ENCODE peak calls at places on chromosomes 7 and 10, in four cellular contexts. One of them, this sample, is unnamed.

GRCh38 chr10:88810196-88810961 is 7.8 kb downstream of the LIPM start:
- DNase-seq in H1: no peak
- DNase-seq in GM12891: no peak
- DNase-seq in HepG2: peak
- DNase-seq in this sample: no peak

GRCh38 chr7:24717694-24718320 is 39.5 kb downstream of the GSDME start:
- DNase-seq in H1: no peak
- DNase-seq in GM12891: no peak
- DNase-seq in HepG2: no peak
- DNase-seq in this sample: no peak

GRCh38 chr10:32190890-32191491 is 134.8 kb upstream of the KIF5B start:
- DNase-seq in H1: no peak
- DNase-seq in GM12891: no peak
- DNase-seq in HepG2: peak
- DNase-seq in this sample: no peak

GRCh38 chr10:49298666-49298989 is 342 bp upstream of the C10orf71 start:
- DNase-seq in H1: no peak
- DNase-seq in GM12891: no peak
- DNase-seq in HepG2: no peak
- DNase-seq in this sample: no peak

GRCh38 chr7:100171087-100171681 is 2.8 kb upstream of the GAL3ST4 start:
- DNase-seq in H1: no peak
- DNase-seq in GM12891: no peak
- DNase-seq in HepG2: no peak
- DNase-seq in this sample: no peak

GRCh38 chr10:6269953-6270867 is 67.5 kb downstream of the PFKFB3 start:
- DNase-seq in H1: no peak
- DNase-seq in GM12891: peak
- DNase-seq in HepG2: no peak
- DNase-seq in this sample: peak

GRCh38 chr10:3828404-3829192 is 43.6 kb upstream of the KLF6 start:
- DNase-seq in H1: no peak
- DNase-seq in GM12891: no peak
- DNase-seq in HepG2: no peak
- DNase-seq in this sample: peak

GRCh38 chr10:102619281-102619981 is 24.8 kb upstream of the TRIM8 start:
- DNase-seq in H1: no peak
- DNase-seq in GM12891: no peak
- DNase-seq in HepG2: no peak
- DNase-seq in this sample: no peak

GRCh38 chr7:19119901-19120486 is 2.6 kb upstream of the TWIST1 start:
- DNase-seq in H1: no peak
- DNase-seq in GM12891: no peak
- DNase-seq in HepG2: no peak
- DNase-seq in this sample: no peak

GRCh38 chr7:135088566-135088965 is 59.3 kb upstream of the TMEM140 start:
- DNase-seq in H1: no peak
- DNase-seq in GM12891: no peak
- DNase-seq in HepG2: no peak
- DNase-seq in this sample: no peak

GRCh38 chr10:110137142-110137545 is 70.3 kb upstream of the MXI1 start:
- DNase-seq in H1: no peak
- DNase-seq in GM12891: no peak
- DNase-seq in HepG2: peak
- DNase-seq in this sample: no peak

GRCh38 chr7:47580175-47580701 is 1.7 kb downstream of the TNS3 start:
- DNase-seq in H1: no peak
- DNase-seq in GM12891: no peak
- DNase-seq in HepG2: peak
- DNase-seq in this sample: no peak

GRCh38 chr7:79452495-79453265 is 787 bp downstream of the MAGI2 start:
- DNase-seq in H1: no peak
- DNase-seq in GM12891: no peak
- DNase-seq in HepG2: peak
- DNase-seq in this sample: no peak

GRCh38 chr10:13450078-13450477 is 78.7 kb downstream of the BEND7 start:
- DNase-seq in H1: no peak
- DNase-seq in GM12891: no peak
- DNase-seq in HepG2: no peak
- DNase-seq in this sample: no peak

GRCh38 chr10:3735175-3735574 is 49.8 kb downstream of the KLF6 start:
- DNase-seq in H1: no peak
- DNase-seq in GM12891: no peak
- DNase-seq in HepG2: peak
- DNase-seq in this sample: no peak

GRCh38 chr10:59872892-59873463 is 33.4 kb downstream of the CCDC6 start:
- DNase-seq in H1: no peak
- DNase-seq in GM12891: no peak
- DNase-seq in HepG2: peak
- DNase-seq in this sample: no peak

GRCh38 chr7:68688416-68689086 is 909.7 kb upstream of the AUTS2 start:
- DNase-seq in H1: no peak
- DNase-seq in GM12891: no peak
- DNase-seq in HepG2: no peak
- DNase-seq in this sample: no peak

GRCh38 chr10:13684252-13684791 is 97.6 kb downstream of the PRPF18 start:
- DNase-seq in H1: no peak
- DNase-seq in GM12891: no peak
- DNase-seq in HepG2: no peak
- DNase-seq in this sample: no peak

GRCh38 chr10:129131439-129132122 is 335.5 kb upstream of the MGMT start:
- DNase-seq in H1: no peak
- DNase-seq in GM12891: no peak
- DNase-seq in HepG2: no peak
- DNase-seq in this sample: no peak

GRCh38 chr7:108246227-108246837 is 116.2 kb upstream of the LAMB4 start:
- DNase-seq in H1: peak
- DNase-seq in GM12891: no peak
- DNase-seq in HepG2: peak
- DNase-seq in this sample: no peak

GRCh38 chr7:151498495-151498894 is 21.2 kb downstream of the RHEB start:
- DNase-seq in H1: no peak
- DNase-seq in GM12891: no peak
- DNase-seq in HepG2: no peak
- DNase-seq in this sample: no peak

GRCh38 chr7:74466196-74466813 is 12.6 kb downstream of the GTF2IRD1 start:
- DNase-seq in H1: no peak
- DNase-seq in GM12891: no peak
- DNase-seq in HepG2: no peak
- DNase-seq in this sample: no peak

GRCh38 chr10:26787362-26787761 is 73.4 kb downstream of the ABI1 start:
- DNase-seq in H1: no peak
- DNase-seq in GM12891: no peak
- DNase-seq in HepG2: no peak
- DNase-seq in this sample: no peak

GRCh38 chr10:50275650-50276235 is 24.4 kb upstream of the ASAH2 start:
- DNase-seq in H1: no peak
- DNase-seq in GM12891: peak
- DNase-seq in HepG2: peak
- DNase-seq in this sample: no peak

GRCh38 chr10:111379521-111379920 is 302.7 kb downstream of the ADRA2A start:
- DNase-seq in H1: no peak
- DNase-seq in GM12891: no peak
- DNase-seq in HepG2: no peak
- DNase-seq in this sample: no peak

GRCh38 chr7:77887567-77887966 is 89.0 kb downstream of the PHTF2 start:
- DNase-seq in H1: no peak
- DNase-seq in GM12891: no peak
- DNase-seq in HepG2: no peak
- DNase-seq in this sample: no peak

GRCh38 chr7:25965405-25966123 is 186.4 kb upstream of the NFE2L3 start:
- DNase-seq in H1: no peak
- DNase-seq in GM12891: no peak
- DNase-seq in HepG2: no peak
- DNase-seq in this sample: no peak

GRCh38 chr10:65571011-65571570 is 1354.7 kb upstream of the LRRTM3 start:
- DNase-seq in H1: no peak
- DNase-seq in GM12891: no peak
- DNase-seq in HepG2: peak
- DNase-seq in this sample: no peak

GRCh38 chr7:98079891-98080653 is 26.6 kb upstream of the LMTK2 start:
- DNase-seq in H1: no peak
- DNase-seq in GM12891: no peak
- DNase-seq in HepG2: no peak
- DNase-seq in this sample: no peak

GRCh38 chr7:158373761-158374545 is 213.7 kb downstream of the PTPRN2 start:
- DNase-seq in H1: no peak
- DNase-seq in GM12891: no peak
- DNase-seq in HepG2: no peak
- DNase-seq in this sample: no peak

GRCh38 chr7:140403878-140404564 is at the start of gene RAB19:
- DNase-seq in H1: peak
- DNase-seq in GM12891: no peak
- DNase-seq in HepG2: no peak
- DNase-seq in this sample: no peak
- TF ChIP-seq TAF1 in H1: peak
- TF ChIP-seq TAF1 in GM12891: no peak
- TF ChIP-seq TAF1 in HepG2: no peak
- TF ChIP-seq TAF1 in this sample: no peak

GRCh38 chr10:92691591-92692084 is 1.9 kb downstream of the HHEX start:
- DNase-seq in H1: no peak
- DNase-seq in GM12891: no peak
- DNase-seq in HepG2: no peak
- DNase-seq in this sample: no peak
- TF ChIP-seq POLR2AphosphoS5 in H1: no peak
- TF ChIP-seq POLR2AphosphoS5 in GM12891: no peak
- TF ChIP-seq POLR2AphosphoS5 in HepG2: no peak
- TF ChIP-seq POLR2AphosphoS5 in this sample: no peak

GRCh38 chr7:139901411-139901810 is 72.3 kb downstream of the TBXAS1 start:
- DNase-seq in H1: no peak
- DNase-seq in GM12891: no peak
- DNase-seq in HepG2: no peak
- DNase-seq in this sample: no peak
- TF ChIP-seq TAF1 in H1: no peak
- TF ChIP-seq TAF1 in GM12891: no peak
- TF ChIP-seq TAF1 in HepG2: no peak
- TF ChIP-seq TAF1 in this sample: no peak

GRCh38 chr7:66771795-66772194 is 31.3 kb downstream of the RABGEF1 start:
- DNase-seq in H1: no peak
- DNase-seq in GM12891: no peak
- DNase-seq in HepG2: no peak
- DNase-seq in this sample: no peak
- TF ChIP-seq POLR2AphosphoS5 in H1: no peak
- TF ChIP-seq POLR2AphosphoS5 in GM12891: no peak
- TF ChIP-seq POLR2AphosphoS5 in HepG2: no peak
- TF ChIP-seq POLR2AphosphoS5 in this sample: no peak

DNA sequence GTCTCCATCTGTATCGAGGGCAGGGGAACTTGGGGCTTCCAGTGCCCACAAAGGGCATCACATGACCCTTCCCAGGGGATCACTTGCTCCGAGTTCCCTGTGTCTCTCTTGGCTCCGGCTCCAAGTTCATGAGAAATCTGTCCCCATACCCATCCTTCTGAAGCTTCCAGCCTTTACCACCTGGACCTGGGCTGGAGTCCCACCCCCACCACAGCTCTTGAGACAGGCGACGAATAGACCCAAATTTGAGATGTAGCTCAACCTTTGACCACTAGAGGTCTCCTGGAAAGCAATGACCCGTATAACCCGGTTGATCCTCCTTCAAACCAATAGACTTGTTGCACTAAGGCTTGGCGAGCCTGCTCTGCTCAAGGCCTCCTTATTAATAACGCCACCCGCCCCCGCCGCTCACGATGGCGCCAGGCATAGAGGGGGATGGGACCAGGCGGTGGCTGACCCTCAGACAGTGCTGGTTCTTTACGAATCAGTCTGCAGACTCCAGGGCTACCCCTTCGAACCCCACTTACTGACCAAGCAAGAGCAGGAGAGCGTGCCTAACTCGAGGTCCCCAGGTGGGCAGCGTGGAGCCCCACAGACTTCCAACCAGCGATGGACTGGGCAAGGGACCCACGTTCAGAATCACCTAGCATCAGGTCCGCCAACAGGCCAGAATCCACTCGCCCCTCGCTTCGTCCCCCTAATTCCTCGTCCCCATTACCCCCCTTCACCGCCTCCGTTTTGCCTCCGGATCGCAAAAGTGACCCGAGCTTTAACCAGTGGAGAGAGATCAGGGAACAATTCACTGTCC is 4.4 kb upstream of the ARID5B start:
- DNase-seq in H1: peak
- DNase-seq in GM12891: peak
- DNase-seq in HepG2: peak
- DNase-seq in this sample: peak
- TF ChIP-seq TAF1 in H1: no peak
- TF ChIP-seq TAF1 in GM12891: no peak
- TF ChIP-seq TAF1 in HepG2: no peak
- TF ChIP-seq TAF1 in this sample: peak

DNA sequence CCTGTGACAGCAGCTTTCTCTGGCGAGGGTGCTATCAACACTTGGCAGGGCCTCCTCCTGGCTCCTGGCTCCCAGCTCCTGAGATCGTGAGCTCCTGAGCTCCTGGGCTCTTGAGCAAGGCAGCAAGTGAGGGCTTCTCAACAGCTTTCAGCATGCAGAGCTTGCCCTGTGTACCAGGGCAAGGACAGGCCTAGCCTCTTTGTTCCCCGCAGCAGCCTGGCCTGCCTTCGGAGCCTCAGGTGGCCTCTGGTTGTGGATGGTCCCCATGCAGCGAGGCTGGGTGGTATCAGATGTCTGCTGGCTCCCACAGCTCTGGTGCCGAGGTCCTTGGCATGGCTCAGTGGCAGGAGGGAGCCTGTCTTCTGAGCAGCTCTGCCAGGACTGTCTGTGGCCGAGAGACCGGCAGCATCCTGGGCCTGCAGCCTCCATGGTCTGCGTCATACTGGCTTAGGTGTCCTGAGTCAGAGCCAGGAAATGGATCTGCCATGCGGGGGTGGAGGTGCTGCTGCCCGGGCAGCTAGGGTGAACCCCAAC is 44.2 kb downstream of the ZMIZ1 start:
- DNase-seq in H1: no peak
- DNase-seq in GM12891: no peak
- DNase-seq in HepG2: no peak
- DNase-seq in this sample: no peak
- TF ChIP-seq POLR2AphosphoS5 in H1: no peak
- TF ChIP-seq POLR2AphosphoS5 in GM12891: no peak
- TF ChIP-seq POLR2AphosphoS5 in HepG2: no peak
- TF ChIP-seq POLR2AphosphoS5 in this sample: no peak

GRCh38 chr7:28070311-28071055 is 110.1 kb downstream of the JAZF1 start:
- DNase-seq in H1: no peak
- DNase-seq in GM12891: no peak
- DNase-seq in HepG2: no peak
- DNase-seq in this sample: no peak
- TF ChIP-seq TAF1 in H1: no peak
- TF ChIP-seq TAF1 in GM12891: no peak
- TF ChIP-seq TAF1 in HepG2: no peak
- TF ChIP-seq TAF1 in this sample: no peak

DNA sequence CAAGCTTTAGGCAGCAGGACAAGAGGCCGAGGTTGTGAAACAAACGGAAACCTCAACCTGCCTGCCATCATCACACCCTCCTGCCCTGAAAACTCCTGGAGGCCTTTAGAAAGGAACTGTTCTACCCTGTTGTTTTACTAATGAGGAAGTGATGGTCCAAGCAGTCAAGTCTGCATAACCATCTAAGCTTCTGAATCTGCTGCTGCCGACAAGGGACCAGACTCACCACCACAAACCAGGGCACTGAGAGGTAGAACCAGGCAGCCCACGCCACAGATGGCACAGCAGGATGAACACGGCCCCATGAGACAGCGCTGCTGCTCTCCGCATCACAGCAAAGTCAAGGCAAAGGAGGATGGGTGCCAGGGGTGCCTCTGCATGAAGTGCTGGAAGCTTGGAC is 209.4 kb downstream of the CELF2 start:
- DNase-seq in H1: no peak
- DNase-seq in GM12891: no peak
- DNase-seq in HepG2: no peak
- DNase-seq in this sample: no peak
- TF ChIP-seq POLR2AphosphoS5 in H1: no peak
- TF ChIP-seq POLR2AphosphoS5 in GM12891: no peak
- TF ChIP-seq POLR2AphosphoS5 in HepG2: no peak
- TF ChIP-seq POLR2AphosphoS5 in this sample: peak

This sample was measured in GM12892.